ENCODE peak calls at places on chromosomes 2 and 18, in seven cellular contexts. I, H, U, T, J, B and P are unnamed samples.

GRCh38 chr2:239824051-239824694 is 201.0 kb downstream of the NDUFA10 start:
- DNase-seq in T (no peak), J (no peak), H (no peak), B (no peak), I (no peak), U (peak), P (no peak)

GRCh38 chr18:78681396-78681795 is 298.2 kb upstream of the SALL3 start:
- DNase-seq in B (no peak), T (no peak), J (no peak), I (no peak), U (no peak), H (no peak), P (no peak)

GRCh38 chr18:34787931-34788532 is 77.9 kb downstream of the DTNA start:
- DNase-seq in J (peak), U (peak), I (peak), T (no peak), B (peak), H (peak), P (peak)

GRCh38 chr2:2639251-2640139 is 308.4 kb upstream of the MYT1L start:
- DNase-seq in H (no peak), T (no peak), I (no peak), U (no peak), J (no peak), B (no peak), P (no peak)

GRCh38 chr2:46363535-46364170 is 66.4 kb downstream of the EPAS1 start:
- DNase-seq in I (peak), H (no peak), J (peak), T (no peak), B (no peak), U (no peak), P (no peak)

GRCh38 chr2:151498178-151498577 is 88.5 kb downstream of the RIF1 start:
- DNase-seq in J (no peak), I (no peak), B (no peak), H (no peak), T (no peak), U (peak), P (no peak)

GRCh38 chr18:79611040-79611681 is 68.4 kb upstream of the CTDP1 start:
- DNase-seq in B (no peak), U (no peak), J (peak), H (no peak), I (peak), T (no peak), P (peak)

GRCh38 chr18:76208632-76209308 is 286.3 kb downstream of the ZNF516 start:
- DNase-seq in U (peak), B (no peak), J (no peak), I (no peak), T (no peak), H (no peak), P (no peak)

GRCh38 chr2:211055438-211055837 is 499.0 kb downstream of the CPS1 start:
- DNase-seq in J (no peak), T (no peak), I (peak), U (no peak), H (no peak), B (no peak), P (no peak)

GRCh38 chr2:3280683-3281520 is 96.7 kb downstream of the EIPR1 start:
- DNase-seq in T (no peak), H (no peak), I (no peak), U (peak), B (no peak), J (no peak), P (no peak)

GRCh38 chr2:95056044-95056443 is 30.5 kb downstream of the MAL start:
- DNase-seq in H (no peak), I (no peak), T (no peak), U (no peak), J (no peak), B (no peak), P (no peak)

GRCh38 chr2:191703079-191703725 is 25.3 kb downstream of the NABP1 start:
- DNase-seq in I (no peak), H (no peak), J (no peak), U (no peak), B (no peak), T (no peak), P (no peak)

GRCh38 chr2:238716585-238716984 is 131.3 kb upstream of the TWIST2 start:
- DNase-seq in B (no peak), I (no peak), H (no peak), J (no peak), U (peak), T (no peak), P (no peak)

GRCh38 chr2:10132043-10132575 is 9.6 kb downstream of the RRM2 start:
- DNase-seq in T (no peak), B (no peak), H (no peak), J (no peak), I (no peak), U (no peak), P (no peak)

GRCh38 chr2:3605013-3605961 is 10.4 kb downstream of the COLEC11 start:
- DNase-seq in T (peak), I (peak), H (peak), U (peak), B (no peak), J (no peak), P (no peak)

GRCh38 chr2:31287681-31288080 is 53.7 kb downstream of the EHD3 start:
- DNase-seq in U (no peak), B (no peak), I (peak), J (peak), H (no peak), T (no peak), P (peak)

GRCh38 chr2:66843856-66844255 is 408.9 kb downstream of the MEIS1 start:
- DNase-seq in J (no peak), H (no peak), U (no peak), T (no peak), B (no peak), I (no peak), P (no peak)

GRCh38 chr2:97659256-97660043 is 4.4 kb downstream of the ACTR1B start:
- DNase-seq in B (no peak), I (no peak), T (no peak), U (no peak), J (no peak), H (no peak), P (no peak)